ENCODE peak calls at places on chromosomes 13 and 19, in four cellular contexts. B is AG04450, T is posterior cingulate gyrus, L is endothelial cell. V is an unnamed sample.

GRCh38 chr19:57776764-57777296 is 7.4 kb downstream of the ZNF586 start:
- DNase-seq in B (no peak), T (no peak), L (no peak), V (no peak)

GRCh38 chr13:111013196-111013595 is 98.3 kb upstream of the ANKRD10 start:
- DNase-seq in T (no peak), L (no peak), B (no peak), V (no peak)

GRCh38 chr19:48992571-48993174 is 436 bp downstream of the GYS1 start:
- DNase-seq in L (peak; percentile 13), T (no peak), B (no peak), V (peak; percentile 32)

GRCh38 chr13:20145521-20145920 is 15.3 kb downstream of the GJA3 start:
- DNase-seq in L (no peak), T (no peak), B (no peak), V (no peak)

GRCh38 chr13:98563071-98563470 is 13.8 kb downstream of the STK24 start:
- DNase-seq in B (no peak), T (no peak), L (no peak), V (no peak)

GRCh38 chr19:23263870-23264590 is 13.8 kb upstream of the ZNF724 start:
- DNase-seq in L (no peak), B (no peak), T (no peak), V (no peak)

GRCh38 chr13:72163671-72164070 is 296.7 kb upstream of the DACH1 start:
- DNase-seq in T (no peak), L (no peak), B (no peak), V (no peak)

GRCh38 chr19:7709932-7710460 is 8.1 kb upstream of the FCER2 start:
- DNase-seq in L (no peak), T (no peak), B (no peak), V (no peak)

GRCh38 chr13:80979035-80979641 is 638.2 kb upstream of the SPRY2 start:
- DNase-seq in T (no peak), B (peak; percentile 15), L (peak; percentile 45), V (peak; percentile 4)

GRCh38 chr13:48857576-48857975 is 118.1 kb upstream of the FNDC3A start:
- DNase-seq in B (no peak), L (no peak), T (no peak), V (no peak)

GRCh38 chr13:75760182-75760981 is 124.3 kb downstream of the LMO7 start:
- DNase-seq in B (no peak), T (no peak), L (no peak), V (no peak)

GRCh38 chr19:38079926-38080380 is 144.1 kb downstream of the DPF1 start:
- DNase-seq in B (peak; percentile 71), L (no peak), T (no peak), V (no peak)

GRCh38 chr19:42229855-42230331 is 9.8 kb downstream of the ZNF526 start:
- DNase-seq in T (no peak), L (no peak), B (no peak), V (no peak)

V was measured in anterior cingulate cortex.